ENCODE peak calls at places on chromosomes 7 and 10, in seven cellular contexts. N is testis, U is H9, L is tibial nerve, C is left ventricle myocardium inferior, T is OCI-LY7, D is psoas muscle. Y is an unnamed sample. For H3K9me3, the result is how much of the 10 kb centered on the place peaks cover.

GRCh38 chr10:28796606-28797512 is 119.5 kb downstream of the BAMBI start:
- DNase-seq in U (no peak), N (peak), L (no peak), D (peak), C (peak), T (no peak), Y (no peak)

GRCh38 chr7:128454808-128455555 is 696 bp upstream of the HILPDA start:
- DNase-seq in T (peak), D (no peak), C (no peak), L (no peak), U (no peak), N (no peak), Y (no peak)

GRCh38 chr10:103246328-103246727 is 641 bp downstream of the RPEL1 start:
- DNase-seq in N (no peak), U (no peak), L (no peak), C (no peak), D (no peak), T (no peak), Y (no peak)

GRCh38 chr7:91248996-91249395 is 15.2 kb upstream of the FZD1 start:
- DNase-seq in U (no peak), T (no peak), D (no peak), N (no peak), L (no peak), C (no peak), Y (no peak)

GRCh38 chr10:10794776-10795175 is 222.9 kb upstream of the CELF2 start:
- DNase-seq in D (no peak), L (no peak), C (no peak), N (no peak), U (no peak), T (no peak), Y (no peak)

GRCh38 chr7:93544686-93545085 is 29.8 kb downstream of the CALCR start:
- DNase-seq in U (no peak), L (no peak), T (no peak), D (no peak), N (no peak), C (no peak), Y (no peak)

GRCh38 chr7:18179058-18179457 is 151.4 kb upstream of the PRPS1L1 start:
- DNase-seq in D (no peak), T (no peak), N (no peak), L (no peak), U (no peak), C (no peak), Y (no peak)

GRCh38 chr7:55360486-55360885 is 4.7 kb upstream of the LANCL2 start:
- DNase-seq in N (peak), D (no peak), L (no peak), C (no peak), T (no peak), U (no peak), Y (no peak)

GRCh38 chr10:3445688-3446087 is 273.1 kb upstream of the PITRM1 start:
- DNase-seq in D (no peak), L (no peak), C (no peak), T (no peak), U (no peak), N (no peak), Y (no peak)

GRCh38 chr7:102404005-102404861 is 8.1 kb downstream of the PRKRIP1 start:
- DNase-seq in D (no peak), N (no peak), U (peak), L (no peak), T (peak), C (no peak), Y (peak)

GRCh38 chr7:44236333-44236728 is 35.6 kb downstream of the YKT6 start:
- DNase-seq in T (no peak), L (no peak), C (no peak), N (no peak), D (no peak), U (peak), Y (no peak)

GRCh38 chr7:20191044-20191867 is 25.9 kb downstream of the MACC1 start:
- DNase-seq in L (no peak), C (no peak), D (no peak), N (no peak), T (peak), U (no peak), Y (no peak)

GRCh38 chr7:51827641-51828040 is 511.0 kb upstream of the COBL start:
- DNase-seq in N (no peak), T (no peak), C (no peak), U (no peak), L (no peak), D (no peak), Y (no peak)

GRCh38 chr10:116082211-116082610 is 190.8 kb downstream of the GFRA1 start:
- DNase-seq in T (no peak), C (no peak), D (no peak), N (no peak), U (no peak), L (no peak), Y (no peak)

GRCh38 chr7:38163671-38164070 is 14.4 kb upstream of the STARD3NL start:
- DNase-seq in C (no peak), L (no peak), T (no peak), D (no peak), U (no peak), N (no peak), Y (no peak)

GRCh38 chr7:101915000-101915399 is 97.6 kb downstream of the CUX1 start:
- DNase-seq in L (no peak), C (peak), D (peak), U (no peak), N (no peak), T (no peak), Y (no peak)

GRCh38 chr10:125257521-125258105 is 97.2 kb upstream of the CTBP2 start:
- DNase-seq in N (no peak), L (no peak), T (no peak), C (no peak), D (no peak), U (no peak), Y (no peak)

GRCh38 chr10:76550806-76551205 is 1086.8 kb downstream of the KCNMA1 start:
- DNase-seq in D (no peak), C (no peak), L (no peak), N (no peak), U (no peak), T (no peak), Y (no peak)

GRCh38 chr7:96952974-96953391 is 52.4 kb upstream of the DLX6 start:
- DNase-seq in T (no peak), D (no peak), C (no peak), N (no peak), L (no peak), U (no peak), Y (no peak)

GRCh38 chr10:42975558-42976352 is 101.1 kb upstream of the RET start:
- DNase-seq in T (peak), L (peak), U (peak), D (no peak), N (no peak), C (no peak), Y (no peak)

GRCh38 chr10:116292493-116292892 is 19.5 kb upstream of the GFRA1 start:
- DNase-seq in U (no peak), D (no peak), T (no peak), L (no peak), N (no peak), C (no peak), Y (no peak)

GRCh38 chr7:128827971-128828711 is 2.1 kb upstream of the FLNC start:
- DNase-seq in D (peak), C (peak), U (no peak), L (no peak), N (no peak), T (no peak), Y (peak)

GRCh38 chr10:79090134-79090803 is 21.5 kb downstream of the ZMIZ1 start:
- DNase-seq in D (no peak), L (no peak), T (peak), N (peak), C (no peak), U (no peak), Y (no peak)

DNA sequence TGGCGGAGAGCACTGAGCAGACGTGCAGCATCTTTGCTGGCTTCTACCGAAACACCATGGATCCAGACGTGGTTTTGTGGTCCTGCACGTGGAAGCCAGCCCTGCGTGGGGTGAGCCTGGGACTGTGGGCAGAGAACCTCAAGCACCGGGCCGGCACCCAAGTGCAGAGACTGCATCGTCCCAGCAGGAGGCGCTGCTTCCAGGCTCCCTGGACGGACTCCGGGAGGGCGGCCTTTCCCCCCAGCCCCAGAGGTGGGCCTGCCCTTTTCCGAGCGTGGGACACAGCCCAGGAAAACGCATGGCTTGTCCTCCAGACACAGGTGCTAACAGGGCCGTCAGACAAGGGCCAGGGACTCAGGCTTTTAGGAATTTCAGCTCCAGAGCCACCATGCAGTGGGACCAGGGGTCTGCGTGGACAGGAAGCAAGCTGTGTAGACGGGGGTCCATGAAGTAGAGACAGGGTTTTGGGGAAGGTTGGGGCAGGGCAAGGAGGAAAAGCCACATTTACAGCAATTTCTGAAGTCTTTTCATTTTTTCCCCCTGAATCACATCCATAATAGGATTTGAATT is 303.9 kb downstream of the WDR37 start:
- DNase-seq in U (peak), D (no peak), T (no peak), C (no peak), L (no peak), N (no peak), Y (no peak)
- TF ChIP-seq CTCF in U (peak), D (no peak), T (peak), C (no peak), L (no peak), N (no peak), Y (peak)

GRCh38 chr7:256461-256940 is 33.5 kb upstream of the FOXL3 start:
- DNase-seq in T (no peak), U (no peak), D (peak), C (peak), L (no peak), N (no peak), Y (no peak)

GRCh38 chr7:256981-257646 is 32.9 kb upstream of the FOXL3 start:
- DNase-seq in L (no peak), C (peak), N (no peak), T (no peak), U (no peak), D (peak), Y (no peak)

GRCh38 chr7:259191-259505 is 30.8 kb upstream of the FOXL3 start:
- DNase-seq in N (no peak), L (no peak), C (peak), U (no peak), D (no peak), T (no peak), Y (no peak)

GRCh38 chr7:258476-259190 is 31.3 kb upstream of the FOXL3 start:
- DNase-seq in T (no peak), N (no peak), L (peak), U (no peak), D (peak), C (no peak), Y (no peak)

GRCh38 chr7:257647-257992 is 32.4 kb upstream of the FOXL3 start:
- DNase-seq in C (no peak), T (no peak), N (no peak), U (no peak), D (no peak), L (no peak), Y (no peak)
- H3K9me3 ChIP-seq in C (under half), T (under half), N (under half), U (under half), D (under half), L (under half), Y (under half)

DNA sequence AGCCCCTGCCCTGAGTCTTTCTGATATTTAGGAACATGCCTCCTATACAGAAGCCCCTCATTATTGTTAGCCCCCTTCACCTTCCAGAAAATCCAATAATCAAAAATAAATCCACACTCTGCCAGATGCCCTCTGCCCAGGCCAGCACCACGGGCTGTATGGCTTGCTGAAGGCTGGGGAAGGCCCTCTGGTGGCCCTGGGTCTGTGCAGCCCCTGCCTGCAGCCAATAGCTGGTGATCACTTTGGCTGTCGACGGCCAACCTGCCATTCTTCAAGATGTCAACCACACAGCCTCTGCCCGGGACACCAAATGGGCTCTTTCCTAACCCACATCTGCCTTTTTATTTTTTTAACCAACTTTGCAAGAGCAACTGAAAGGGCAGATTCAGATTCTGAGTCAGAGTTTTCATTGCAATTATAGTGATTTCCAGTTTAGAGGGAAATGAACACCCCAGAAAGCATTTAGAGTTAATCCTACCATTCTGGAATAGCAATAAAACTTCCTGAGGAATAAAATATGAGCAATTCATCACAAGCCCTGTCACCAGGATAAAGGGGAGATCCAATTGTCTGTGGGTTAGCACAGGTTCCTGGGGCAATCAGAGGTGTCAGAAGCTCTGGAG is 211.4 kb downstream of the GRID1 start:
- DNase-seq in D (no peak), T (no peak), U (peak), N (no peak), C (no peak), L (no peak), Y (no peak)
- TF ChIP-seq CTCF in D (no peak), T (no peak), U (peak), N (no peak), C (no peak), L (no peak), Y (no peak)

DNA sequence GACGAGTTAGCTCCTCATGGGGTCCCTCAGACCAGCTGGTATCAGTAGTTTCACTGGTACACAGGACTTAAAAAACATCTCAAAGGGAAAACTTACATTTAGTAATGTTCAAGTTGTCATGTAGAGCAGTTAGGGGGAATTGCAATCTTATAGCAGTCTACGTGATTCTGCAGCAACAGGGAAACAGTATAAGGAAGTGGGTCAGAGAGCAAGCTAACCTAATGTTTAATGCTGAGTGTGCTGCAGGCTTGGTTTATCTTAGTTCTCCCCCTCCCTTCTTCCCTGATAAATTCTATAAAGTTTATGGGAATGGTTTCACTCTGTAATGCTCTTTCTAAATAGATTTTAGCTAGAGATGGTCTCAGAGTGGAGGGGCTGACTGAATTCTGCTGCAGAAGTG is 11.3 kb downstream of the SPAM1 start:
- DNase-seq in U (no peak), L (no peak), N (no peak), D (no peak), T (no peak), C (no peak), Y (no peak)
- H3K9me3 ChIP-seq in U (under half), L (under half), N (under half), D (under half), T (under half), C (under half), Y (under half)

GRCh38 chr7:100248483-100248882 is 28.7 kb downstream of the PVRIG start:
- DNase-seq in U (no peak), N (no peak), T (no peak), L (no peak), D (no peak), C (no peak), Y (no peak)

DNA sequence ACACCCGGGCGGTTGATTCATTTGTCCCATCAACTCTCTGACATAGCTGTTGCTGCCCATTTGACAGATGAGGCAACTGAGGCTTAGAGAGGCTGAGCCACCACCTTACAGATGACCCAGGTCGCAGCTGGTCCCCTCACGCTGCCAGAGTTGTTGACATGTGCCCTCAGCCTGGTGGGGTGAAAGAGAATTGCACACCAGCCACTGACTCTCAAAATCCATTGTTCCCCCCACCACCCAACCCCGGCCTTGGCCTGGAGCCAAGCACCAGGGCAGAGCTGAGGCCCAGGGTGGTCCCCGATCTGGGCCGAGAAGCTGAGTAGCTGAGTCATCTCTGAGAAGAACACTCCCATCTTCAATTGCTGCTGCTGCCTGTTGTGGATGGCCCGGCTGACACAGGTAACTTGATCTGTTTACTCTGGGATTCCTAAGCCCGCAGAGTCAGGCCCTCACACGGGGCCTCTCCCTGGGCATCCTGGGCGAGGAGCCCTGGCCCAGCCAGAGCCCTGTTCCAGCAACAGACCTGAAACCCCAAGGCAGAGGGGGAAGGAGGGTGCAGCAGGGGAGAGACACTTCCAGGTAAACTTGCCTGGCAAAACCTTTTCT is 27.5 kb downstream of the PVRIG start:
- DNase-seq in T (no peak), N (no peak), L (no peak), U (peak), C (no peak), D (peak), Y (peak)
- TF ChIP-seq CTCF in T (no peak), N (no peak), L (no peak), U (peak), C (no peak), D (peak), Y (no peak)